ENCODE peak calls at places on chromosome 18, in seven cellular contexts. One of them, this sample, is unnamed.

GRCh38 chr18:9535430-9535972 is 60.2 kb downstream of the RALBP1 start:
- DNase-seq in mucosa of descending colon: no peak
- DNase-seq in tibial artery: peak
- DNase-seq in testis: peak
- DNase-seq in glutamatergic neuron: no peak
- DNase-seq in heart right ventricle: no peak
- DNase-seq in AG04449: peak
- DNase-seq in this sample: no peak

GRCh38 chr18:67615876-67616275 is 99.4 kb upstream of the DSEL start:
- DNase-seq in mucosa of descending colon: no peak
- DNase-seq in tibial artery: no peak
- DNase-seq in testis: no peak
- DNase-seq in glutamatergic neuron: no peak
- DNase-seq in heart right ventricle: no peak
- DNase-seq in AG04449: no peak
- DNase-seq in this sample: no peak

GRCh38 chr18:666628-667027 is 9.2 kb downstream of the TYMS start:
- DNase-seq in mucosa of descending colon: no peak
- DNase-seq in tibial artery: no peak
- DNase-seq in testis: no peak
- DNase-seq in glutamatergic neuron: no peak
- DNase-seq in heart right ventricle: no peak
- DNase-seq in AG04449: no peak
- DNase-seq in this sample: no peak

GRCh38 chr18:27713727-27714080 is 463.2 kb downstream of the CDH2 start:
- DNase-seq in mucosa of descending colon: no peak
- DNase-seq in tibial artery: no peak
- DNase-seq in testis: no peak
- DNase-seq in glutamatergic neuron: peak
- DNase-seq in heart right ventricle: no peak
- DNase-seq in AG04449: peak
- DNase-seq in this sample: no peak

GRCh38 chr18:7558769-7559168 is 8.3 kb upstream of the PTPRM start:
- DNase-seq in mucosa of descending colon: no peak
- DNase-seq in tibial artery: no peak
- DNase-seq in testis: no peak
- DNase-seq in glutamatergic neuron: no peak
- DNase-seq in heart right ventricle: no peak
- DNase-seq in AG04449: no peak
- DNase-seq in this sample: no peak

GRCh38 chr18:78793313-78793712 is 186.3 kb upstream of the SALL3 start:
- DNase-seq in mucosa of descending colon: no peak
- DNase-seq in tibial artery: no peak
- DNase-seq in testis: no peak
- DNase-seq in glutamatergic neuron: no peak
- DNase-seq in heart right ventricle: no peak
- DNase-seq in AG04449: no peak
- DNase-seq in this sample: no peak

GRCh38 chr18:49368876-49369440 is 91.5 kb downstream of the DYM start:
- DNase-seq in mucosa of descending colon: no peak
- DNase-seq in tibial artery: no peak
- DNase-seq in testis: peak
- DNase-seq in glutamatergic neuron: no peak
- DNase-seq in heart right ventricle: no peak
- DNase-seq in AG04449: no peak
- DNase-seq in this sample: no peak

GRCh38 chr18:30106356-30106755 is 936.2 kb downstream of the DSC3 start:
- DNase-seq in mucosa of descending colon: no peak
- DNase-seq in tibial artery: no peak
- DNase-seq in testis: no peak
- DNase-seq in glutamatergic neuron: no peak
- DNase-seq in heart right ventricle: no peak
- DNase-seq in AG04449: no peak
- DNase-seq in this sample: no peak

GRCh38 chr18:72672364-72673151 is 128.4 kb upstream of the CBLN2 start:
- DNase-seq in mucosa of descending colon: peak
- DNase-seq in tibial artery: no peak
- DNase-seq in testis: peak
- DNase-seq in glutamatergic neuron: no peak
- DNase-seq in heart right ventricle: no peak
- DNase-seq in AG04449: no peak
- DNase-seq in this sample: peak

GRCh38 chr18:48799724-48800315 is 150.9 kb downstream of the SMAD7 start:
- DNase-seq in mucosa of descending colon: no peak
- DNase-seq in tibial artery: peak
- DNase-seq in testis: peak
- DNase-seq in glutamatergic neuron: no peak
- DNase-seq in heart right ventricle: no peak
- DNase-seq in AG04449: no peak
- DNase-seq in this sample: no peak

GRCh38 chr18:70683263-70683662 is 394.4 kb downstream of the SOCS6 start:
- DNase-seq in mucosa of descending colon: no peak
- DNase-seq in tibial artery: no peak
- DNase-seq in testis: no peak
- DNase-seq in glutamatergic neuron: no peak
- DNase-seq in heart right ventricle: no peak
- DNase-seq in AG04449: no peak
- DNase-seq in this sample: no peak

GRCh38 chr18:10239138-10239537 is 215.3 kb upstream of the APCDD1 start:
- DNase-seq in mucosa of descending colon: no peak
- DNase-seq in tibial artery: no peak
- DNase-seq in testis: peak
- DNase-seq in glutamatergic neuron: no peak
- DNase-seq in heart right ventricle: no peak
- DNase-seq in AG04449: no peak
- DNase-seq in this sample: no peak

GRCh38 chr18:55910328-55910727 is 322.3 kb upstream of the TCF4 start:
- DNase-seq in mucosa of descending colon: no peak
- DNase-seq in tibial artery: no peak
- DNase-seq in testis: no peak
- DNase-seq in glutamatergic neuron: no peak
- DNase-seq in heart right ventricle: no peak
- DNase-seq in AG04449: no peak
- DNase-seq in this sample: no peak

GRCh38 chr18:22515250-22515649 is 97.5 kb upstream of the CTAGE1 start:
- DNase-seq in mucosa of descending colon: no peak
- DNase-seq in tibial artery: no peak
- DNase-seq in testis: no peak
- DNase-seq in glutamatergic neuron: no peak
- DNase-seq in heart right ventricle: no peak
- DNase-seq in AG04449: no peak
- DNase-seq in this sample: no peak

GRCh38 chr18:6497543-6497942 is 82.8 kb upstream of the L3MBTL4 start:
- DNase-seq in mucosa of descending colon: no peak
- DNase-seq in tibial artery: no peak
- DNase-seq in testis: no peak
- DNase-seq in glutamatergic neuron: no peak
- DNase-seq in heart right ventricle: no peak
- DNase-seq in AG04449: no peak
- DNase-seq in this sample: no peak

GRCh38 chr18:50058731-50059130 is 136.2 kb downstream of the MYO5B start:
- DNase-seq in mucosa of descending colon: peak
- DNase-seq in tibial artery: no peak
- DNase-seq in testis: no peak
- DNase-seq in glutamatergic neuron: no peak
- DNase-seq in heart right ventricle: no peak
- DNase-seq in AG04449: no peak
- DNase-seq in this sample: no peak

GRCh38 chr18:60452424-60452823 is 79.8 kb upstream of the MC4R start:
- DNase-seq in mucosa of descending colon: no peak
- DNase-seq in tibial artery: no peak
- DNase-seq in testis: no peak
- DNase-seq in glutamatergic neuron: no peak
- DNase-seq in heart right ventricle: no peak
- DNase-seq in AG04449: peak
- DNase-seq in this sample: no peak

GRCh38 chr18:8629602-8630001 is 20.4 kb downstream of the RAB12 start:
- DNase-seq in mucosa of descending colon: no peak
- DNase-seq in tibial artery: no peak
- DNase-seq in testis: no peak
- DNase-seq in glutamatergic neuron: no peak
- DNase-seq in heart right ventricle: no peak
- DNase-seq in AG04449: no peak
- DNase-seq in this sample: no peak

GRCh38 chr18:39648616-39649015 is 2083.0 kb upstream of the CELF4 start:
- DNase-seq in mucosa of descending colon: no peak
- DNase-seq in tibial artery: no peak
- DNase-seq in testis: no peak
- DNase-seq in glutamatergic neuron: no peak
- DNase-seq in heart right ventricle: no peak
- DNase-seq in AG04449: no peak
- DNase-seq in this sample: no peak
- TF ChIP-seq CTCF in mucosa of descending colon: no peak
- TF ChIP-seq CTCF in tibial artery: no peak
- TF ChIP-seq CTCF in testis: no peak
- TF ChIP-seq CTCF in glutamatergic neuron: no peak
- TF ChIP-seq CTCF in heart right ventricle: no peak
- TF ChIP-seq CTCF in AG04449: no peak
- TF ChIP-seq CTCF in this sample: no peak

DNA sequence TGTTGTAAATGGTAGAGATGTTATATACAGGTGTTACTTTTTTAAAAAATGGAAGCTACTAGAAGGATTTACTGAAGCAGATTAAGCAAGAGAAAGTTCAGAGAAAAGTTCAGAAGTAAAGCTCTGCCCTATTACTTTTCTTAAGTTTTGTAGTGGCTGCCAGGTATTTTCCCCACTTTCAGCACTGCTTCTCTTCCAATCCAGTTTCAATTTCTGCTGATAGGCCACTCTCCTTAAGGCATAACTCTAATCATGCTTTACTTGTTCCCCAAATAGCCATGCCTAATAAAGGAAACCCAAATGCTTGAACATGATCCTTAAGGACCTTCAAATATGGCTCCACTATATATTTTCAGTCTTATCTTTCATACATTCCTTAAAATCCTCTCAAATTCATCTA is 880.8 kb upstream of the CDH2 start:
- DNase-seq in mucosa of descending colon: no peak
- DNase-seq in tibial artery: no peak
- DNase-seq in testis: no peak
- DNase-seq in glutamatergic neuron: no peak
- DNase-seq in heart right ventricle: no peak
- DNase-seq in AG04449: no peak
- DNase-seq in this sample: no peak
- TF ChIP-seq CTCF in mucosa of descending colon: no peak
- TF ChIP-seq CTCF in tibial artery: no peak
- TF ChIP-seq CTCF in testis: no peak
- TF ChIP-seq CTCF in glutamatergic neuron: no peak
- TF ChIP-seq CTCF in heart right ventricle: no peak
- TF ChIP-seq CTCF in AG04449: no peak
- TF ChIP-seq CTCF in this sample: no peak

GRCh38 chr18:58929206-58929605 is 64.5 kb downstream of the ZNF532 start:
- DNase-seq in mucosa of descending colon: no peak
- DNase-seq in tibial artery: no peak
- DNase-seq in testis: no peak
- DNase-seq in glutamatergic neuron: no peak
- DNase-seq in heart right ventricle: no peak
- DNase-seq in AG04449: no peak
- DNase-seq in this sample: no peak

GRCh38 chr18:58928401-58928800 is 63.7 kb downstream of the ZNF532 start:
- DNase-seq in mucosa of descending colon: no peak
- DNase-seq in tibial artery: no peak
- DNase-seq in testis: no peak
- DNase-seq in glutamatergic neuron: no peak
- DNase-seq in heart right ventricle: no peak
- DNase-seq in AG04449: no peak
- DNase-seq in this sample: no peak

GRCh38 chr18:58922995-58923394 is 58.3 kb downstream of the ZNF532 start:
- DNase-seq in mucosa of descending colon: no peak
- DNase-seq in tibial artery: no peak
- DNase-seq in testis: no peak
- DNase-seq in glutamatergic neuron: no peak
- DNase-seq in heart right ventricle: no peak
- DNase-seq in AG04449: no peak
- DNase-seq in this sample: no peak

GRCh38 chr18:58924473-58924872 is 59.8 kb downstream of the ZNF532 start:
- DNase-seq in mucosa of descending colon: no peak
- DNase-seq in tibial artery: no peak
- DNase-seq in testis: no peak
- DNase-seq in glutamatergic neuron: no peak
- DNase-seq in heart right ventricle: no peak
- DNase-seq in AG04449: no peak
- DNase-seq in this sample: no peak

DNA sequence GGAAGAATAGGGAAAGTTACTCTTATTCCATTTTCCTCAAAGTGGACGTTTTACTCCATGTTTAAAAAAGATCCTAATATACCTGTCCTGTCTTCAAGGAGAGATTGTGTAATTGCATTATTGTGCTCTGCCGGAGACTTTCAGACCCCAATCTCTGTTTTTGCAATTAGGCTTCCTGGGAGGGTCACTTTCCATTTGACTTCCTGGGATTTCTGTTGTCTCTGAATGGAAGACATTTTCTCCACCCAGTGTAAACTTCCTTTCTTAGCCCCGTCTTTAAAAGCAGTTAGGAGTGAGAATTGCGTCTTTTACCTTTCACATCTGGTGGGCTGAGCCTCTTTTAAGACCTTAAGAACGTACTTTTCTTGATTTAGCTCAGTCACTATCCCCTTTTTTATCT is 63.0 kb downstream of the ZNF532 start:
- DNase-seq in mucosa of descending colon: no peak
- DNase-seq in tibial artery: no peak
- DNase-seq in testis: no peak
- DNase-seq in glutamatergic neuron: no peak
- DNase-seq in heart right ventricle: no peak
- DNase-seq in AG04449: no peak
- DNase-seq in this sample: no peak
- TF ChIP-seq CTCF in mucosa of descending colon: no peak
- TF ChIP-seq CTCF in tibial artery: no peak
- TF ChIP-seq CTCF in testis: no peak
- TF ChIP-seq CTCF in glutamatergic neuron: no peak
- TF ChIP-seq CTCF in heart right ventricle: no peak
- TF ChIP-seq CTCF in AG04449: no peak
- TF ChIP-seq CTCF in this sample: no peak

GRCh38 chr18:24827500-24827899 is 367.1 kb downstream of the HRH4 start:
- DNase-seq in mucosa of descending colon: no peak
- DNase-seq in tibial artery: no peak
- DNase-seq in testis: no peak
- DNase-seq in glutamatergic neuron: no peak
- DNase-seq in heart right ventricle: no peak
- DNase-seq in AG04449: no peak
- DNase-seq in this sample: no peak
- TF ChIP-seq CTCF in mucosa of descending colon: no peak
- TF ChIP-seq CTCF in tibial artery: no peak
- TF ChIP-seq CTCF in testis: no peak
- TF ChIP-seq CTCF in glutamatergic neuron: no peak
- TF ChIP-seq CTCF in heart right ventricle: no peak
- TF ChIP-seq CTCF in AG04449: no peak
- TF ChIP-seq CTCF in this sample: no peak

DNA sequence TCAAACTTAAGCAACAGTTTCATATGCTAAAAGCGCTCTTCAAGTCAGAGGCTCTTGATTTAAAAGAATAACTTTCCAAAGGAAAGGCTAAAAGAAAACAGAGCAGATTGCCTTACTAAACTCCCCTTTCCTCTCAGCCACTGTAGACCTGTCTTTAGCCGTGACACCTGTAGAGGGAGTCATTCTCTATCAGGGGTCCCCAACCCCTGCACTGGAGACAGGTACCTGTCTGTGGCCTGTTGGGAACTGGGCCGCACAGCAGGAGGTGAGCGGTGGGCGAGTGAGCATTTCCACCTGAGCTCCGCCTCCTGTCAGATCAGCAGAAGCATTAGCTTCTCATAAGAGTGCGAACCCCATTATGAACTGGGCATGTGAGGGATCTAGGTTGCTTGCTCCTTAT is 9.6 kb downstream of the SLC14A1 start:
- DNase-seq in mucosa of descending colon: no peak
- DNase-seq in tibial artery: no peak
- DNase-seq in testis: no peak
- DNase-seq in glutamatergic neuron: no peak
- DNase-seq in heart right ventricle: no peak
- DNase-seq in AG04449: no peak
- DNase-seq in this sample: no peak
- TF ChIP-seq CTCF in mucosa of descending colon: no peak
- TF ChIP-seq CTCF in tibial artery: no peak
- TF ChIP-seq CTCF in testis: no peak
- TF ChIP-seq CTCF in glutamatergic neuron: no peak
- TF ChIP-seq CTCF in heart right ventricle: no peak
- TF ChIP-seq CTCF in AG04449: no peak
- TF ChIP-seq CTCF in this sample: no peak

This sample was measured in endothelial cell.